ENCODE peak calls at places on chromosome 11, in six cellular contexts. One of them, this sample, is unnamed.

GRCh38 chr11:18270102-18270501 is 4.0 kb downstream of the SAA1 start:
- DNase-seq in naive thymus-derived CD8-positive, alpha-beta T cell: no peak
- DNase-seq in stimulated activated CD4-positive, alpha-beta T cell treated with anti-CD3 and anti-CD28 coated beads, Interleukin-1b, Interleukin-23, amount 100 ng/mL, for 48 hours: no peak
- DNase-seq in GM23248: no peak
- DNase-seq in GM04504: no peak
- DNase-seq in ELF-1: no peak
- DNase-seq in this sample: no peak

GRCh38 chr11:12281571-12282478 is 95.5 kb upstream of the PARVA start:
- DNase-seq in naive thymus-derived CD8-positive, alpha-beta T cell: peak
- DNase-seq in stimulated activated CD4-positive, alpha-beta T cell treated with anti-CD3 and anti-CD28 coated beads, Interleukin-1b, Interleukin-23, amount 100 ng/mL, for 48 hours: peak
- DNase-seq in GM23248: peak
- DNase-seq in GM04504: peak
- DNase-seq in ELF-1: peak
- DNase-seq in this sample: peak

GRCh38 chr11:70854891-70855556 is 397.4 kb downstream of the SHANK2 start:
- DNase-seq in naive thymus-derived CD8-positive, alpha-beta T cell: no peak
- DNase-seq in stimulated activated CD4-positive, alpha-beta T cell treated with anti-CD3 and anti-CD28 coated beads, Interleukin-1b, Interleukin-23, amount 100 ng/mL, for 48 hours: no peak
- DNase-seq in GM23248: no peak
- DNase-seq in GM04504: no peak
- DNase-seq in ELF-1: no peak
- DNase-seq in this sample: no peak

GRCh38 chr11:70420008-70420464 is 21.7 kb downstream of the CTTN start:
- DNase-seq in naive thymus-derived CD8-positive, alpha-beta T cell: no peak
- DNase-seq in stimulated activated CD4-positive, alpha-beta T cell treated with anti-CD3 and anti-CD28 coated beads, Interleukin-1b, Interleukin-23, amount 100 ng/mL, for 48 hours: no peak
- DNase-seq in GM23248: no peak
- DNase-seq in GM04504: no peak
- DNase-seq in ELF-1: no peak
- DNase-seq in this sample: peak

GRCh38 chr11:31958086-31958735 is 132.7 kb upstream of the RCN1 start:
- DNase-seq in naive thymus-derived CD8-positive, alpha-beta T cell: peak
- DNase-seq in stimulated activated CD4-positive, alpha-beta T cell treated with anti-CD3 and anti-CD28 coated beads, Interleukin-1b, Interleukin-23, amount 100 ng/mL, for 48 hours: peak
- DNase-seq in GM23248: peak
- DNase-seq in GM04504: peak
- DNase-seq in ELF-1: peak
- DNase-seq in this sample: peak

GRCh38 chr11:86983071-86983488 is 27.9 kb upstream of the FZD4 start:
- DNase-seq in naive thymus-derived CD8-positive, alpha-beta T cell: no peak
- DNase-seq in stimulated activated CD4-positive, alpha-beta T cell treated with anti-CD3 and anti-CD28 coated beads, Interleukin-1b, Interleukin-23, amount 100 ng/mL, for 48 hours: no peak
- DNase-seq in GM23248: no peak
- DNase-seq in GM04504: no peak
- DNase-seq in ELF-1: no peak
- DNase-seq in this sample: no peak

GRCh38 chr11:9562716-9563115 is 10.8 kb upstream of the WEE1 start:
- DNase-seq in naive thymus-derived CD8-positive, alpha-beta T cell: no peak
- DNase-seq in stimulated activated CD4-positive, alpha-beta T cell treated with anti-CD3 and anti-CD28 coated beads, Interleukin-1b, Interleukin-23, amount 100 ng/mL, for 48 hours: peak
- DNase-seq in GM23248: no peak
- DNase-seq in GM04504: no peak
- DNase-seq in ELF-1: no peak
- DNase-seq in this sample: no peak

GRCh38 chr11:65435981-65436411 is 13.4 kb downstream of the NEAT1 start:
- DNase-seq in naive thymus-derived CD8-positive, alpha-beta T cell: no peak
- DNase-seq in stimulated activated CD4-positive, alpha-beta T cell treated with anti-CD3 and anti-CD28 coated beads, Interleukin-1b, Interleukin-23, amount 100 ng/mL, for 48 hours: no peak
- DNase-seq in GM23248: peak
- DNase-seq in GM04504: peak
- DNase-seq in ELF-1: peak
- DNase-seq in this sample: no peak

GRCh38 chr11:76609736-76610370 is 60.7 kb downstream of the LRRC32 start:
- DNase-seq in naive thymus-derived CD8-positive, alpha-beta T cell: no peak
- DNase-seq in stimulated activated CD4-positive, alpha-beta T cell treated with anti-CD3 and anti-CD28 coated beads, Interleukin-1b, Interleukin-23, amount 100 ng/mL, for 48 hours: no peak
- DNase-seq in GM23248: peak
- DNase-seq in GM04504: no peak
- DNase-seq in ELF-1: peak
- DNase-seq in this sample: no peak

GRCh38 chr11:75345455-75346224 is 5.8 kb downstream of the ARRB1 start:
- DNase-seq in naive thymus-derived CD8-positive, alpha-beta T cell: no peak
- DNase-seq in stimulated activated CD4-positive, alpha-beta T cell treated with anti-CD3 and anti-CD28 coated beads, Interleukin-1b, Interleukin-23, amount 100 ng/mL, for 48 hours: no peak
- DNase-seq in GM23248: no peak
- DNase-seq in GM04504: no peak
- DNase-seq in ELF-1: no peak
- DNase-seq in this sample: no peak

GRCh38 chr11:78860720-78861422 is 286.2 kb upstream of the NARS2 start:
- DNase-seq in naive thymus-derived CD8-positive, alpha-beta T cell: no peak
- DNase-seq in stimulated activated CD4-positive, alpha-beta T cell treated with anti-CD3 and anti-CD28 coated beads, Interleukin-1b, Interleukin-23, amount 100 ng/mL, for 48 hours: no peak
- DNase-seq in GM23248: peak
- DNase-seq in GM04504: peak
- DNase-seq in ELF-1: no peak
- DNase-seq in this sample: peak

GRCh38 chr11:114890076-114890475 is 211.7 kb downstream of the NXPE2 start:
- DNase-seq in naive thymus-derived CD8-positive, alpha-beta T cell: no peak
- DNase-seq in stimulated activated CD4-positive, alpha-beta T cell treated with anti-CD3 and anti-CD28 coated beads, Interleukin-1b, Interleukin-23, amount 100 ng/mL, for 48 hours: no peak
- DNase-seq in GM23248: no peak
- DNase-seq in GM04504: no peak
- DNase-seq in ELF-1: no peak
- DNase-seq in this sample: no peak

GRCh38 chr11:74466916-74467885 is at the start of gene KCNE3:
- DNase-seq in naive thymus-derived CD8-positive, alpha-beta T cell: no peak
- DNase-seq in stimulated activated CD4-positive, alpha-beta T cell treated with anti-CD3 and anti-CD28 coated beads, Interleukin-1b, Interleukin-23, amount 100 ng/mL, for 48 hours: no peak
- DNase-seq in GM23248: peak
- DNase-seq in GM04504: no peak
- DNase-seq in ELF-1: peak
- DNase-seq in this sample: peak

GRCh38 chr11:67276821-67277230 is 10.6 kb downstream of the GRK2 start:
- DNase-seq in naive thymus-derived CD8-positive, alpha-beta T cell: no peak
- DNase-seq in stimulated activated CD4-positive, alpha-beta T cell treated with anti-CD3 and anti-CD28 coated beads, Interleukin-1b, Interleukin-23, amount 100 ng/mL, for 48 hours: peak
- DNase-seq in GM23248: peak
- DNase-seq in GM04504: no peak
- DNase-seq in ELF-1: peak
- DNase-seq in this sample: peak

GRCh38 chr11:15327786-15328231 is 213.1 kb downstream of the INSC start:
- DNase-seq in naive thymus-derived CD8-positive, alpha-beta T cell: no peak
- DNase-seq in stimulated activated CD4-positive, alpha-beta T cell treated with anti-CD3 and anti-CD28 coated beads, Interleukin-1b, Interleukin-23, amount 100 ng/mL, for 48 hours: peak
- DNase-seq in GM23248: peak
- DNase-seq in GM04504: no peak
- DNase-seq in ELF-1: peak
- DNase-seq in this sample: peak

GRCh38 chr11:119696378-119697157 is 32.4 kb downstream of the NECTIN1 start:
- DNase-seq in naive thymus-derived CD8-positive, alpha-beta T cell: no peak
- DNase-seq in stimulated activated CD4-positive, alpha-beta T cell treated with anti-CD3 and anti-CD28 coated beads, Interleukin-1b, Interleukin-23, amount 100 ng/mL, for 48 hours: no peak
- DNase-seq in GM23248: no peak
- DNase-seq in GM04504: no peak
- DNase-seq in ELF-1: peak
- DNase-seq in this sample: no peak

GRCh38 chr11:76124905-76125566 is 81.3 kb downstream of the WNT11 start:
- DNase-seq in naive thymus-derived CD8-positive, alpha-beta T cell: no peak
- DNase-seq in stimulated activated CD4-positive, alpha-beta T cell treated with anti-CD3 and anti-CD28 coated beads, Interleukin-1b, Interleukin-23, amount 100 ng/mL, for 48 hours: no peak
- DNase-seq in GM23248: no peak
- DNase-seq in GM04504: no peak
- DNase-seq in ELF-1: no peak
- DNase-seq in this sample: no peak

GRCh38 chr11:83836883-83837654 is 550.9 kb upstream of the CCDC90B start:
- DNase-seq in naive thymus-derived CD8-positive, alpha-beta T cell: no peak
- DNase-seq in stimulated activated CD4-positive, alpha-beta T cell treated with anti-CD3 and anti-CD28 coated beads, Interleukin-1b, Interleukin-23, amount 100 ng/mL, for 48 hours: peak
- DNase-seq in GM23248: peak
- DNase-seq in GM04504: peak
- DNase-seq in ELF-1: peak
- DNase-seq in this sample: peak

GRCh38 chr11:11985016-11985715 is 23.3 kb downstream of the DKK3 start:
- DNase-seq in naive thymus-derived CD8-positive, alpha-beta T cell: no peak
- DNase-seq in stimulated activated CD4-positive, alpha-beta T cell treated with anti-CD3 and anti-CD28 coated beads, Interleukin-1b, Interleukin-23, amount 100 ng/mL, for 48 hours: no peak
- DNase-seq in GM23248: peak
- DNase-seq in GM04504: peak
- DNase-seq in ELF-1: peak
- DNase-seq in this sample: peak

GRCh38 chr11:22459053-22459452 is 120.9 kb downstream of the SLC17A6 start:
- DNase-seq in naive thymus-derived CD8-positive, alpha-beta T cell: no peak
- DNase-seq in stimulated activated CD4-positive, alpha-beta T cell treated with anti-CD3 and anti-CD28 coated beads, Interleukin-1b, Interleukin-23, amount 100 ng/mL, for 48 hours: no peak
- DNase-seq in GM23248: peak
- DNase-seq in GM04504: no peak
- DNase-seq in ELF-1: no peak
- DNase-seq in this sample: peak

GRCh38 chr11:1206391-1207271 is 16.2 kb upstream of the MUC5B start:
- DNase-seq in naive thymus-derived CD8-positive, alpha-beta T cell: no peak
- DNase-seq in stimulated activated CD4-positive, alpha-beta T cell treated with anti-CD3 and anti-CD28 coated beads, Interleukin-1b, Interleukin-23, amount 100 ng/mL, for 48 hours: peak
- DNase-seq in GM23248: no peak
- DNase-seq in GM04504: no peak
- DNase-seq in ELF-1: no peak
- DNase-seq in this sample: no peak

GRCh38 chr11:120524536-120525085 is 13.1 kb downstream of the GRIK4 start:
- DNase-seq in naive thymus-derived CD8-positive, alpha-beta T cell: no peak
- DNase-seq in stimulated activated CD4-positive, alpha-beta T cell treated with anti-CD3 and anti-CD28 coated beads, Interleukin-1b, Interleukin-23, amount 100 ng/mL, for 48 hours: no peak
- DNase-seq in GM23248: no peak
- DNase-seq in GM04504: no peak
- DNase-seq in ELF-1: no peak
- DNase-seq in this sample: no peak

GRCh38 chr11:69918231-69918937 is 99.2 kb upstream of the FGF3 start:
- DNase-seq in naive thymus-derived CD8-positive, alpha-beta T cell: no peak
- DNase-seq in stimulated activated CD4-positive, alpha-beta T cell treated with anti-CD3 and anti-CD28 coated beads, Interleukin-1b, Interleukin-23, amount 100 ng/mL, for 48 hours: no peak
- DNase-seq in GM23248: no peak
- DNase-seq in GM04504: no peak
- DNase-seq in ELF-1: no peak
- DNase-seq in this sample: no peak

GRCh38 chr11:12377824-12378593 is 638 bp downstream of the PARVA start:
- DNase-seq in naive thymus-derived CD8-positive, alpha-beta T cell: no peak
- DNase-seq in stimulated activated CD4-positive, alpha-beta T cell treated with anti-CD3 and anti-CD28 coated beads, Interleukin-1b, Interleukin-23, amount 100 ng/mL, for 48 hours: no peak
- DNase-seq in GM23248: peak
- DNase-seq in GM04504: peak
- DNase-seq in ELF-1: peak
- DNase-seq in this sample: peak

This sample was measured in fibroblast of the aortic adventitia.